ENCODE peak calls at places on chromosomes 16 and 17, in five cellular contexts. P, X, B, G and F are unnamed samples.

GRCh38 chr16:80968386-80969113 is 38.1 kb downstream of the CMC2 start:
- DNase-seq in P (no peak), X (peak), B (peak), G (no peak), F (peak)

GRCh38 chr17:75845058-75845711 is 981 bp upstream of the UNC13D start:
- DNase-seq in P (peak), X (peak), B (peak), G (peak), F (peak)

GRCh38 chr17:35189291-35189690 is 4.9 kb downstream of the SLC35G3 start:
- DNase-seq in P (no peak), X (no peak), B (no peak), G (no peak), F (peak)

GRCh38 chr17:80737106-80738019 is 192.7 kb downstream of the RPTOR start:
- DNase-seq in P (peak), X (no peak), B (no peak), G (peak), F (no peak)

GRCh38 chr16:57501492-57501891 is 15.2 kb upstream of the DOK4 start:
- DNase-seq in P (no peak), X (no peak), B (no peak), G (no peak), F (no peak)

GRCh38 chr17:43753488-43754129 is 5.0 kb downstream of the SOST start:
- DNase-seq in P (no peak), X (peak), B (peak), G (peak), F (peak)

GRCh38 chr17:43931062-43931571 is 11.2 kb downstream of the PPY start:
- DNase-seq in P (no peak), X (no peak), B (no peak), G (no peak), F (no peak)

GRCh38 chr17:49557204-49558024 is 18.3 kb upstream of the NXPH3 start:
- DNase-seq in P (no peak), X (peak), B (peak), G (peak), F (peak)